ENCODE peak calls at places on chromosomes 4 and X, in five cellular contexts. W, O, G, A and Q are unnamed samples.

GRCh38 chr4:26736621-26737020 is 124.0 kb upstream of the STIM2 start:
- DNase-seq in O (no peak), A (no peak), G (peak), W (no peak), Q (no peak)

GRCh38 chr4:89784686-89785227 is 52.2 kb downstream of the SNCA start:
- DNase-seq in O (no peak), G (no peak), A (no peak), W (no peak), Q (no peak)

GRCh38 chr4:153922148-153922547 is 133.3 kb upstream of the SFRP2 start:
- DNase-seq in G (no peak), O (no peak), W (no peak), A (no peak), Q (no peak)

GRCh38 chrX:63932006-63932405 is 147.0 kb upstream of the ARHGEF9 start:
- DNase-seq in G (no peak), O (no peak), A (no peak), W (no peak), Q (no peak)

GRCh38 chr4:139844459-139845036 is 178.9 kb downstream of the MGST2 start:
- DNase-seq in W (no peak), A (no peak), G (no peak), O (no peak), Q (no peak)

GRCh38 chrX:10514891-10515290 is 105.5 kb downstream of the MID1 start:
- DNase-seq in A (no peak), G (no peak), O (no peak), W (no peak), Q (no peak)

GRCh38 chr4:55291227-55291629 is 54.8 kb upstream of the SRD5A3 start:
- DNase-seq in W (no peak), O (peak), G (no peak), A (no peak), Q (peak)

GRCh38 chr4:10582059-10582686 is 102.4 kb downstream of the CLNK start:
- DNase-seq in G (peak), O (peak), A (peak), W (no peak), Q (peak)